ENCODE peak calls at places on chromosomes 4 and X, in ten cellular contexts. V, M, Y, W, Z, U, N, F, H and I are unnamed samples.

GRCh38 chrX:103685396-103685795 is 1.1 kb downstream of the MORF4L2 start:
- DNase-seq in M (no peak), N (no peak), U (no peak), Z (no peak), Y (peak; percentile 32), V (no peak), F (no peak), H (peak; percentile 44), W (no peak), I (no peak)

GRCh38 chr4:153326513-153326912 is 18.0 kb upstream of the MND1 start:
- DNase-seq in U (no peak), Y (no peak), W (no peak), H (no peak), V (no peak), Z (no peak), N (no peak), M (no peak), F (no peak), I (peak; percentile 56)

GRCh38 chr4:151226004-151226932 is 50.7 kb upstream of the PRSS48 start:
- DNase-seq in V (no peak), H (peak; percentile 46), U (peak; percentile 60), M (no peak), Y (peak; percentile 85), W (peak; percentile 82), Z (peak; percentile 88), N (no peak), F (no peak), I (peak; percentile 93)

GRCh38 chr4:74531952-74532794 is 87.2 kb downstream of the AREG start:
- DNase-seq in N (peak; percentile 31), F (peak; percentile 19), U (peak; percentile 52), Y (peak; percentile 87), V (peak; percentile 19), W (peak; percentile 25), H (peak; percentile 73), Z (peak; percentile 83), M (no peak), I (peak; percentile 97)

GRCh38 chr4:184819786-184820185 is 6.0 kb downstream of the ACSL1 start:
- DNase-seq in V (no peak), Z (no peak), Y (no peak), M (no peak), W (no peak), H (no peak), F (no peak), N (no peak), U (no peak), I (no peak)

GRCh38 chr4:183107891-183108459 is 8.9 kb downstream of the WWC2 start:
- DNase-seq in Y (no peak), V (no peak), W (no peak), H (no peak), N (no peak), Z (peak; percentile 9), U (no peak), M (no peak), F (no peak), I (no peak)

GRCh38 chrX:9807355-9808182 is 21.3 kb downstream of the SHROOM2 start:
- DNase-seq in Y (no peak), Z (no peak), M (no peak), V (no peak), U (no peak), F (no peak), W (no peak), N (no peak), H (no peak), I (no peak)

GRCh38 chr4:113781439-113782040 is 20.0 kb upstream of the CAMK2D start:
- DNase-seq in N (peak; percentile 17), V (peak; percentile 14), Y (peak; percentile 41), H (peak; percentile 45), M (no peak), F (no peak), Z (no peak), W (peak; percentile 29), U (no peak), I (peak; percentile 69)

GRCh38 chr4:128556756-128557155 is 252.7 kb upstream of the JADE1 start:
- DNase-seq in W (no peak), U (no peak), V (no peak), F (no peak), M (no peak), N (no peak), Y (no peak), Z (no peak), H (no peak), I (no peak)

GRCh38 chr4:137370206-137370633 is 162.1 kb downstream of the PCDH18 start:
- DNase-seq in U (peak; percentile 38), F (no peak), W (no peak), Z (peak; percentile 32), V (no peak), M (no peak), H (peak; percentile 23), N (no peak), Y (no peak), I (peak; percentile 37)